ENCODE peak calls at places on chromosomes 3 and 15, in nine cellular contexts. G is tibial nerve, K is lower lobe of right lung, R is ovary, W is uterus, T is fibroblast of pulmonary artery, V is astrocyte of the cerebellum, F is GM12864, H is foreskin fibroblast. J is an unnamed sample.

GRCh38 chr3:23810342-23811116 is 4.8 kb downstream of the UBE2E1 start:
- DNase-seq in V (no peak), R (peak), K (peak), T (no peak), W (peak), G (peak), H (no peak), F (no peak), J (no peak)

GRCh38 chr15:101689901-101690300 is 34.4 kb downstream of the TARS3 start:
- DNase-seq in F (no peak), G (no peak), T (peak), H (peak), W (no peak), R (no peak), K (no peak), V (no peak), J (no peak)

GRCh38 chr15:96042734-96043224 is 287.7 kb upstream of the NR2F2 start:
- DNase-seq in K (no peak), W (no peak), F (peak), G (no peak), V (no peak), H (no peak), R (no peak), T (no peak), J (no peak)

GRCh38 chr15:29570931-29571727 is 251.1 kb downstream of the TJP1 start:
- DNase-seq in T (peak), G (no peak), V (no peak), R (no peak), K (no peak), W (no peak), F (no peak), H (no peak), J (no peak)

GRCh38 chr3:189458536-189458935 is 172.7 kb upstream of the TP63 start:
- DNase-seq in K (no peak), W (no peak), G (no peak), R (no peak), V (no peak), T (no peak), H (no peak), F (no peak), J (no peak)

GRCh38 chr15:28154283-28154682 is 55.2 kb upstream of the OCA2 start:
- DNase-seq in R (no peak), T (no peak), K (no peak), G (no peak), F (no peak), H (no peak), V (no peak), W (no peak), J (no peak)

GRCh38 chr3:129506272-129506742 is 22.1 kb upstream of the RHO start:
- DNase-seq in W (no peak), K (no peak), T (no peak), R (no peak), V (no peak), F (no peak), H (no peak), G (no peak), J (no peak)

GRCh38 chr15:90851114-90851513 is 17.3 kb upstream of the FURIN start:
- DNase-seq in G (no peak), T (no peak), R (no peak), H (no peak), W (no peak), K (no peak), V (no peak), F (no peak), J (no peak)

GRCh38 chr15:66872394-66872793 is 170.4 kb downstream of the SMAD6 start:
- DNase-seq in G (no peak), T (no peak), H (no peak), V (no peak), R (no peak), W (no peak), K (no peak), F (no peak), J (no peak)

DNA sequence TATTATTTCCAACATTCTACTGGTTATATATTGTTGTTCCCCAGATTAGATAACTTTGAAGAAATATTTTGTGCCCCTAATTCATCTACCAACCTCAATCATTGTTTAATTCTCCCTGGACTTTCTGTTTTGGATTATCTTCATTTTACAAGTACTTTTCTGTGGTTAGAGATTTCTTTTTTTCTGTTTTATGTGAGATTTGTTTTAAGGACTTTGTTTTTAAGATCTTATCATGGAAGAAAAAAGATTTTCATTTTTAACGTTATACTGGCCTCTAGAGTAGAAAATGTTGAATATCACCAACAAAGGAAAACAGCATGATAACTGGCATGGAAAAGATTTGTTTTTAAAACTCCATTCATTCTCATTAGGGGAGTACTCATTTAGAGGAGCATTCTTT is 210.9 kb upstream of the KCNMB2 start:
- DNase-seq in K (no peak), H (no peak), R (no peak), F (no peak), G (no peak), W (no peak), T (peak), V (peak), J (no peak)
- TF ChIP-seq CTCF in K (peak), H (peak), R (no peak), F (no peak), G (peak), W (peak), T (peak), V (no peak), J (peak)

GRCh38 chr3:12985148-12985547 is 88.1 kb downstream of the IQSEC1 start:
- DNase-seq in W (no peak), T (no peak), V (no peak), K (no peak), H (no peak), R (no peak), G (no peak), F (no peak), J (no peak)

GRCh38 chr3:12982619-12983101 is 90.6 kb downstream of the IQSEC1 start:
- DNase-seq in V (no peak), F (no peak), R (no peak), H (no peak), G (no peak), K (no peak), T (no peak), W (no peak), J (no peak)

GRCh38 chr3:12986031-12986430 is 87.2 kb downstream of the IQSEC1 start:
- DNase-seq in W (no peak), H (no peak), T (no peak), V (no peak), F (no peak), K (no peak), R (no peak), G (no peak), J (no peak)

GRCh38 chr3:12983326-12983725 is 89.9 kb downstream of the IQSEC1 start:
- DNase-seq in H (no peak), F (no peak), G (no peak), R (no peak), K (no peak), V (no peak), W (no peak), T (no peak), J (no peak)

GRCh38 chr3:12984023-12984823 is 89.0 kb downstream of the IQSEC1 start:
- DNase-seq in K (no peak), W (peak), T (peak), H (peak), R (peak), F (no peak), G (peak), V (peak), J (no peak)
- TF ChIP-seq CTCF in K (peak), W (peak), T (peak), H (peak), R (no peak), F (peak), G (peak), V (peak), J (peak)

GRCh38 chr15:48861813-48862431 is 16.0 kb upstream of the EID1 start:
- DNase-seq in H (peak), T (peak), F (peak), W (no peak), V (peak), R (peak), G (no peak), K (no peak), J (no peak)
- TF ChIP-seq CTCF in H (peak), T (peak), F (peak), W (peak), V (peak), R (peak), G (peak), K (peak), J (peak)

GRCh38 chr15:88701561-88702095 is 62.8 kb downstream of the ISG20 start:
- DNase-seq in T (peak), W (no peak), R (no peak), V (no peak), G (no peak), H (no peak), K (no peak), F (peak), J (no peak)
- TF ChIP-seq CTCF in T (peak), W (no peak), R (no peak), V (peak), G (no peak), H (no peak), K (peak), F (peak), J (no peak)

GRCh38 chr15:83887404-83887803 is 233.5 kb downstream of the ADAMTSL3 start:
- DNase-seq in H (no peak), V (no peak), R (no peak), W (no peak), G (no peak), K (no peak), F (no peak), T (no peak), J (no peak)

GRCh38 chr15:83890584-83890983 is 236.7 kb downstream of the ADAMTSL3 start:
- DNase-seq in W (no peak), H (no peak), V (no peak), F (no peak), R (no peak), G (no peak), K (no peak), T (peak), J (no peak)

GRCh38 chr15:83892498-83892897 is 238.6 kb downstream of the ADAMTSL3 start:
- DNase-seq in H (no peak), F (no peak), G (no peak), W (no peak), V (no peak), T (no peak), R (no peak), K (no peak), J (no peak)

GRCh38 chr15:83893308-83893707 is 239.4 kb downstream of the ADAMTSL3 start:
- DNase-seq in F (no peak), R (no peak), H (no peak), V (no peak), G (no peak), T (no peak), K (no peak), W (no peak), J (no peak)

DNA sequence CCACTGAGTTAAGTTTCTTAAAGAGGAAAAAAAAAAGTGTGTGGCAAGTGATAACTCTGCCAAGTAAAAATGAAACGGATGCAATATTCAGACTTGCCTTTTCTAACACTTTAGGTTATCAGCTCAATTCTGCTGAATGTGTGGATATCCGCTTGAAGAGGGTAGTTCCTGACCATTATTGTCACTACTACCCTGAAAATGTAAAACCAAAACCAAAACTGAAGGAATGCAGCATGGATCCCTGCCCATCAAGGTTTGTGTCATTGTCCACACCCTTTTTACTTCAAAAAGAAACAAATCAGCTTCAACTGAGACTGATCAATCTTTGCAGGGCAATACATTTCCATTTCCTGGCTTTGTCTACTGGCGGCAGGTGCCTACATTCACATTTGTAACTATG is 236.1 kb downstream of the ADAMTSL3 start:
- DNase-seq in V (no peak), F (no peak), W (no peak), H (no peak), T (no peak), K (no peak), R (no peak), G (no peak), J (no peak)
- TF ChIP-seq CTCF in V (no peak), F (no peak), W (no peak), H (no peak), T (no peak), K (no peak), R (no peak), G (no peak), J (no peak)

GRCh38 chr3:69119681-69120080 is 2.7 kb downstream of the LMOD3 start:
- DNase-seq in F (no peak), W (no peak), G (no peak), H (no peak), T (no peak), K (no peak), R (no peak), V (no peak), J (no peak)

GRCh38 chr3:69121950-69122349 is 445 bp downstream of the LMOD3 start:
- DNase-seq in F (no peak), R (no peak), H (no peak), G (no peak), K (no peak), T (no peak), W (no peak), V (no peak), J (no peak)

GRCh38 chr3:69121513-69121912 is 882 bp downstream of the LMOD3 start:
- DNase-seq in H (no peak), R (no peak), T (no peak), F (no peak), W (no peak), K (no peak), V (no peak), G (no peak), J (no peak)

GRCh38 chr3:69122398-69122797 is at the start of gene LMOD3:
- DNase-seq in T (no peak), R (no peak), F (no peak), W (no peak), H (no peak), G (no peak), K (no peak), V (no peak), J (no peak)

DNA sequence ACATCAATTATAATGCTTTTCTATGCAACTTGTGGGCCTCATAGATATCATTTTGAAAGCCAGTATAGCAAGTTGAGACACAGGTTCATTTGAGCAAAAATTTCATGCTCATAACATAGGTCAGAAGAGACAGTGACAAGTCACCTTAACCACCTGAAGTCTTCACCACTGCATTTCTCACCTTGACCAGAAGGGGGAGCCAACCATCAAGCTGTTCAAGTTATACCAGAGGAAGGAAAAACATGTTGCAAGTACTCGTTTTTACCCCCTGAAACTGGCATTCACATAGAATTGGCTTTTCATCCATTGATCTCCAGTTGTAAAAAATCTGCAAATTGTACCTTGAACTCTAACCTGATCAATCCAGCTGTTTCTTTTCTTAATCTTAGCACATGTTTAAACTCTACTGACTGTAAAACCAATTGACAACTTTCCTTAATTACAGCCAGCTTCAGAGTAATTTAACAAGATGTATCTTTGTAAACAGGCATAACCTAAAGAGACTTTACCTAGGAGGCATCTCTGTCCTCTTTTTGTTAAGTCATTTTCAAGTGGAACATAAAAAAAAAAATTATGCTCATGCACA is 1.4 kb downstream of the LMOD3 start:
- DNase-seq in W (peak), H (peak), K (no peak), T (peak), V (peak), R (peak), G (peak), F (peak), J (peak)
- TF ChIP-seq CTCF in W (peak), H (peak), K (peak), T (peak), V (peak), R (peak), G (peak), F (peak), J (peak)

DNA sequence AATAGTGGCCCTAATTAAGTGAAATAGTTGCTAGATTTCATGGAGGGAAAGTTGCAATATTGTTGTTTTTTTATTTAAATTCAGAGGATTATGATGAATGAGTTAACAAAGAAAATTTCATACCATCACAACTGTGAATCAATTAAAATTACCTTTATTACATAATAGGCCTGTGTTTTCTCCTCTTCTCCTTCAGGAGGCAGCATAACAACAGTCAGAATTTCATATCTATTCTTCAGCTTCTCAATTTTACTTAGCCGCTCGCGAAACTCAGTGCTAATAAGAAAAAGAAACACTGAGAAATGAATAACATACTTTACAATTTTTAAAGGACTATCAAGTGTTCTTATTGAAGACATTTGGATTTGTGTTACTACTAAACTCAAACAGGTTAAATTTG is 29.4 kb downstream of the TTC14 start:
- DNase-seq in V (no peak), K (no peak), T (no peak), F (no peak), G (no peak), W (no peak), H (no peak), R (no peak), J (no peak)
- TF ChIP-seq CTCF in V (no peak), K (no peak), T (peak), F (no peak), G (no peak), W (no peak), H (no peak), R (no peak), J (no peak)

J was measured in thoracic aorta.